ENCODE peak calls at places on chromosomes 1 and 21, in nine cellular contexts. One of them, this sample, is unnamed.

GRCh38 chr1:31760422-31760900 is 3.7 kb downstream of the ADGRB2 start:
- DNase-seq in left ventricle myocardium inferior: no peak
- DNase-seq in A549: peak
- DNase-seq in CD8-positive, alpha-beta memory T cell: no peak
- DNase-seq in uterus: no peak
- DNase-seq in substantia nigra: no peak
- DNase-seq in prostate gland: no peak
- DNase-seq in endothelial cell of umbilical vein: no peak
- DNase-seq in brain microvascular endothelial cell: no peak
- DNase-seq in this sample: no peak

GRCh38 chr21:41903559-41904351 is 24.6 kb upstream of the PRDM15 start:
- DNase-seq in A549: no peak
- DNase-seq in brain microvascular endothelial cell: no peak
- DNase-seq in CD8-positive, alpha-beta memory T cell: no peak
- DNase-seq in prostate gland: no peak
- DNase-seq in uterus: no peak
- DNase-seq in left ventricle myocardium inferior: no peak
- DNase-seq in endothelial cell of umbilical vein: no peak
- DNase-seq in substantia nigra: no peak
- DNase-seq in this sample: no peak

GRCh38 chr1:111412839-111413238 is 14.7 kb downstream of the OVGP1 start:
- DNase-seq in brain microvascular endothelial cell: no peak
- DNase-seq in A549: no peak
- DNase-seq in CD8-positive, alpha-beta memory T cell: no peak
- DNase-seq in left ventricle myocardium inferior: no peak
- DNase-seq in uterus: no peak
- DNase-seq in prostate gland: no peak
- DNase-seq in endothelial cell of umbilical vein: no peak
- DNase-seq in substantia nigra: no peak
- DNase-seq in this sample: no peak

GRCh38 chr1:5890346-5891106 is 101.7 kb downstream of the NPHP4 start:
- DNase-seq in endothelial cell of umbilical vein: no peak
- DNase-seq in A549: no peak
- DNase-seq in CD8-positive, alpha-beta memory T cell: no peak
- DNase-seq in left ventricle myocardium inferior: no peak
- DNase-seq in uterus: no peak
- DNase-seq in prostate gland: no peak
- DNase-seq in brain microvascular endothelial cell: no peak
- DNase-seq in substantia nigra: no peak
- DNase-seq in this sample: no peak

GRCh38 chr1:192066202-192066601 is 92.1 kb upstream of the RGS18 start:
- DNase-seq in substantia nigra: no peak
- DNase-seq in A549: no peak
- DNase-seq in endothelial cell of umbilical vein: no peak
- DNase-seq in CD8-positive, alpha-beta memory T cell: no peak
- DNase-seq in uterus: no peak
- DNase-seq in brain microvascular endothelial cell: no peak
- DNase-seq in left ventricle myocardium inferior: no peak
- DNase-seq in prostate gland: no peak
- DNase-seq in this sample: no peak

GRCh38 chr1:182357177-182357576 is 34.4 kb downstream of the GLUL start:
- DNase-seq in brain microvascular endothelial cell: no peak
- DNase-seq in left ventricle myocardium inferior: no peak
- DNase-seq in prostate gland: no peak
- DNase-seq in endothelial cell of umbilical vein: no peak
- DNase-seq in A549: no peak
- DNase-seq in CD8-positive, alpha-beta memory T cell: no peak
- DNase-seq in uterus: no peak
- DNase-seq in substantia nigra: no peak
- DNase-seq in this sample: no peak

GRCh38 chr1:116111196-116112021 is at the start of gene MAB21L3:
- DNase-seq in uterus: no peak
- DNase-seq in left ventricle myocardium inferior: no peak
- DNase-seq in A549: no peak
- DNase-seq in brain microvascular endothelial cell: no peak
- DNase-seq in prostate gland: peak
- DNase-seq in endothelial cell of umbilical vein: no peak
- DNase-seq in substantia nigra: no peak
- DNase-seq in CD8-positive, alpha-beta memory T cell: no peak
- DNase-seq in this sample: no peak

GRCh38 chr1:35519432-35519831 is 37.8 kb downstream of the KIAA0319L start:
- DNase-seq in prostate gland: no peak
- DNase-seq in substantia nigra: no peak
- DNase-seq in endothelial cell of umbilical vein: no peak
- DNase-seq in CD8-positive, alpha-beta memory T cell: no peak
- DNase-seq in uterus: no peak
- DNase-seq in left ventricle myocardium inferior: no peak
- DNase-seq in A549: no peak
- DNase-seq in brain microvascular endothelial cell: no peak
- DNase-seq in this sample: no peak

DNA sequence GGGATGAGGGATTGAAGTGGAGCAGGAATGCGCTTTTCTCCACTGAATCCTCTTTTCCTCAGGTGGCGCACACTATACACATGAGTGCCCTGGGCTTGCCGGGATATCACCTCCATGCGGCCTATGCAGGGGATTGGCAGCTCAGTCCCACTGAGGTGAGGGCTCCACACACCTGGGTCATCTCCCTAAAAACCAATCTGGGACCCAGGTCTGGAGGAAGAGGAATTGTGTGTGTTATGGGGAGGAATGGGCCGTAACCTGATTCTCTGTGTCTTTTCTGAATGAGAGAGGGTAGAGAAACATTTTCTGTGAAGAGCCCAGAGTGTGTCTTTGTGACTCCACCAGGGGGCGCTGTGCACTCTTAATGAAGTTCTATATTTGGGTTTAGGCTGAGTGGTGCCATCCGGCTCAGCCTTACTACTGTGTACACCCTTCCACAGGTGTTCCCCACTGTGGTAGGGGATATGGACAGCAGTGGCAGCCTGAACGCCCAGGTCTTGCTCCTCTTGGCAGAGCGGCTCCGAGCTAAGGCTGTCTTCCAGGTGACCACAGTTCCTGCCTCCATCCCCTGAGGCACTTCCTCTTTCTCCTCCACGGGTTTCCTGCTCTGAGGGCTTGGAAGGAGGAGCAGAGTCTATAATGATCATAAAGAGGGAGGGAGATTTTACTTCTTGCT is 1.5 kb downstream of the TOMM40L start:
- DNase-seq in substantia nigra: peak
- DNase-seq in CD8-positive, alpha-beta memory T cell: peak
- DNase-seq in prostate gland: peak
- DNase-seq in brain microvascular endothelial cell: peak
- DNase-seq in uterus: peak
- DNase-seq in left ventricle myocardium inferior: peak
- DNase-seq in endothelial cell of umbilical vein: peak
- DNase-seq in A549: peak
- DNase-seq in this sample: no peak
- H3K27ac ChIP-seq in substantia nigra: peak
- H3K27ac ChIP-seq in CD8-positive, alpha-beta memory T cell: no peak
- H3K27ac ChIP-seq in prostate gland: peak
- H3K27ac ChIP-seq in brain microvascular endothelial cell: no peak
- H3K27ac ChIP-seq in uterus: peak
- H3K27ac ChIP-seq in left ventricle myocardium inferior: peak
- H3K27ac ChIP-seq in endothelial cell of umbilical vein: peak
- H3K27ac ChIP-seq in A549: no peak
- H3K27ac ChIP-seq in this sample: no peak

GRCh38 chr1:162234571-162234970 is 142.1 kb downstream of the SPATA46 start:
- DNase-seq in CD8-positive, alpha-beta memory T cell: no peak
- DNase-seq in prostate gland: no peak
- DNase-seq in A549: no peak
- DNase-seq in uterus: no peak
- DNase-seq in left ventricle myocardium inferior: no peak
- DNase-seq in substantia nigra: no peak
- DNase-seq in endothelial cell of umbilical vein: no peak
- DNase-seq in brain microvascular endothelial cell: no peak
- DNase-seq in this sample: no peak

GRCh38 chr1:162233937-162234336 is 142.7 kb downstream of the SPATA46 start:
- DNase-seq in uterus: no peak
- DNase-seq in brain microvascular endothelial cell: no peak
- DNase-seq in A549: no peak
- DNase-seq in left ventricle myocardium inferior: no peak
- DNase-seq in substantia nigra: no peak
- DNase-seq in endothelial cell of umbilical vein: no peak
- DNase-seq in prostate gland: no peak
- DNase-seq in CD8-positive, alpha-beta memory T cell: no peak
- DNase-seq in this sample: no peak

GRCh38 chr1:162236622-162237021 is 140.0 kb downstream of the SPATA46 start:
- DNase-seq in brain microvascular endothelial cell: no peak
- DNase-seq in uterus: no peak
- DNase-seq in endothelial cell of umbilical vein: no peak
- DNase-seq in left ventricle myocardium inferior: no peak
- DNase-seq in A549: no peak
- DNase-seq in CD8-positive, alpha-beta memory T cell: no peak
- DNase-seq in prostate gland: no peak
- DNase-seq in substantia nigra: no peak
- DNase-seq in this sample: no peak

GRCh38 chr1:162235261-162235780 is 141.3 kb downstream of the SPATA46 start:
- DNase-seq in uterus: no peak
- DNase-seq in endothelial cell of umbilical vein: no peak
- DNase-seq in CD8-positive, alpha-beta memory T cell: no peak
- DNase-seq in left ventricle myocardium inferior: no peak
- DNase-seq in A549: no peak
- DNase-seq in brain microvascular endothelial cell: no peak
- DNase-seq in prostate gland: no peak
- DNase-seq in substantia nigra: no peak
- DNase-seq in this sample: no peak

GRCh38 chr1:162236201-162236600 is 140.5 kb downstream of the SPATA46 start:
- DNase-seq in brain microvascular endothelial cell: no peak
- DNase-seq in endothelial cell of umbilical vein: no peak
- DNase-seq in uterus: no peak
- DNase-seq in left ventricle myocardium inferior: no peak
- DNase-seq in prostate gland: no peak
- DNase-seq in A549: no peak
- DNase-seq in substantia nigra: no peak
- DNase-seq in CD8-positive, alpha-beta memory T cell: no peak
- DNase-seq in this sample: no peak
- H3K27ac ChIP-seq in brain microvascular endothelial cell: no peak
- H3K27ac ChIP-seq in endothelial cell of umbilical vein: no peak
- H3K27ac ChIP-seq in uterus: no peak
- H3K27ac ChIP-seq in left ventricle myocardium inferior: no peak
- H3K27ac ChIP-seq in prostate gland: no peak
- H3K27ac ChIP-seq in A549: no peak
- H3K27ac ChIP-seq in substantia nigra: no peak
- H3K27ac ChIP-seq in CD8-positive, alpha-beta memory T cell: no peak
- H3K27ac ChIP-seq in this sample: no peak

DNA sequence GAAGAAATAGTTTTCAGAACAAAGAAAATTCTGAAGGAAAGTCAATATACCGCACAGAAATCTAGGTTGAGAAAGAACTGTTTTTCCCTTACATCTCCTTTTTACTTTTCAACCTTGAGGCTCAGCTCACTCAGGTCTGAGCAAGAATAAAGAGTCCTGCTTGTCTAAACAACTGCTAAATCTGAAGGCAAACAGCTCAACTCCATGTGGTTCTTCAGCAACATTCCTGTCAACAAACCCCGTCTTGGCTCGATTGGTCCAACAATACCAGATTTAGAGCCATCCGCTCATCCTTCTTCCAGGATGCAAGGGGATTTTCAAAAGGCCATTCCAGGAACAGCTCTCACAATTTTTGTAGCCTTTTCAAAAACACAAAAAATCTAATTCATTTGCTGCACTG is 119.8 kb downstream of the HLCS start:
- DNase-seq in endothelial cell of umbilical vein: no peak
- DNase-seq in A549: no peak
- DNase-seq in uterus: no peak
- DNase-seq in substantia nigra: no peak
- DNase-seq in left ventricle myocardium inferior: no peak
- DNase-seq in brain microvascular endothelial cell: no peak
- DNase-seq in prostate gland: peak
- DNase-seq in CD8-positive, alpha-beta memory T cell: no peak
- DNase-seq in this sample: no peak
- H3K27ac ChIP-seq in endothelial cell of umbilical vein: peak
- H3K27ac ChIP-seq in A549: peak
- H3K27ac ChIP-seq in uterus: no peak
- H3K27ac ChIP-seq in substantia nigra: no peak
- H3K27ac ChIP-seq in left ventricle myocardium inferior: no peak
- H3K27ac ChIP-seq in brain microvascular endothelial cell: peak
- H3K27ac ChIP-seq in prostate gland: peak
- H3K27ac ChIP-seq in CD8-positive, alpha-beta memory T cell: no peak
- H3K27ac ChIP-seq in this sample: no peak

GRCh38 chr1:203287109-203287893 is 18.0 kb upstream of the BTG2 start:
- DNase-seq in CD8-positive, alpha-beta memory T cell: peak
- DNase-seq in substantia nigra: no peak
- DNase-seq in prostate gland: no peak
- DNase-seq in left ventricle myocardium inferior: peak
- DNase-seq in A549: no peak
- DNase-seq in brain microvascular endothelial cell: no peak
- DNase-seq in uterus: no peak
- DNase-seq in endothelial cell of umbilical vein: peak
- DNase-seq in this sample: peak

GRCh38 chr1:203289281-203289981 is 15.9 kb upstream of the BTG2 start:
- DNase-seq in brain microvascular endothelial cell: no peak
- DNase-seq in A549: no peak
- DNase-seq in uterus: no peak
- DNase-seq in substantia nigra: no peak
- DNase-seq in left ventricle myocardium inferior: no peak
- DNase-seq in prostate gland: no peak
- DNase-seq in CD8-positive, alpha-beta memory T cell: peak
- DNase-seq in endothelial cell of umbilical vein: no peak
- DNase-seq in this sample: no peak

GRCh38 chr1:203286161-203286984 is 18.9 kb upstream of the BTG2 start:
- DNase-seq in left ventricle myocardium inferior: no peak
- DNase-seq in prostate gland: no peak
- DNase-seq in brain microvascular endothelial cell: no peak
- DNase-seq in substantia nigra: no peak
- DNase-seq in A549: no peak
- DNase-seq in CD8-positive, alpha-beta memory T cell: no peak
- DNase-seq in uterus: no peak
- DNase-seq in endothelial cell of umbilical vein: peak
- DNase-seq in this sample: no peak

GRCh38 chr1:203288351-203288894 is 16.9 kb upstream of the BTG2 start:
- DNase-seq in substantia nigra: no peak
- DNase-seq in brain microvascular endothelial cell: no peak
- DNase-seq in prostate gland: no peak
- DNase-seq in endothelial cell of umbilical vein: no peak
- DNase-seq in left ventricle myocardium inferior: no peak
- DNase-seq in A549: no peak
- DNase-seq in uterus: no peak
- DNase-seq in CD8-positive, alpha-beta memory T cell: no peak
- DNase-seq in this sample: no peak

DNA sequence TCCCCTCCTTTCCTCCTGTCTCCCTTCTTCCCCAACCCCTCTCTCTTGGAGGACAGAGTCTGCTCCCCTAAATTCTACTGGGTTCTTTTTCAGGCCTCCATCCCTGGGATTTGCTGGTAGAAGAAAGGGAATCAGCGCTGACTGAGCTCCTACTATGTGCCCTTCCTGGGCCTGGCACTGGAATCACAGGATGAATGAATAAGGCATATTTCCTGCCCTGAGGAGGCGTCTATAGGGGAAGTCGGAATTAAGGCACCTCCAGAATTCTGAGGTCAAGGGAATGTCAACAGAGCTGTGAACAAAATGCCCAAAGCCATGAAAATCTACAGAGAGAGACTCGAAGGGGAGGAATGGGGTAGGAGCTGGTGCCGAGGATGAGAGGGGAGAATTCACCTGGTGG is 17.4 kb upstream of the BTG2 start:
- DNase-seq in brain microvascular endothelial cell: no peak
- DNase-seq in CD8-positive, alpha-beta memory T cell: no peak
- DNase-seq in substantia nigra: no peak
- DNase-seq in left ventricle myocardium inferior: no peak
- DNase-seq in endothelial cell of umbilical vein: no peak
- DNase-seq in uterus: no peak
- DNase-seq in prostate gland: no peak
- DNase-seq in A549: no peak
- DNase-seq in this sample: no peak
- H3K27ac ChIP-seq in brain microvascular endothelial cell: no peak
- H3K27ac ChIP-seq in CD8-positive, alpha-beta memory T cell: peak
- H3K27ac ChIP-seq in substantia nigra: peak
- H3K27ac ChIP-seq in left ventricle myocardium inferior: peak
- H3K27ac ChIP-seq in endothelial cell of umbilical vein: no peak
- H3K27ac ChIP-seq in uterus: peak
- H3K27ac ChIP-seq in prostate gland: peak
- H3K27ac ChIP-seq in A549: no peak
- H3K27ac ChIP-seq in this sample: peak

GRCh38 chr1:244060691-244061090 is 9.6 kb downstream of the ZBTB18 start:
- DNase-seq in endothelial cell of umbilical vein: no peak
- DNase-seq in CD8-positive, alpha-beta memory T cell: no peak
- DNase-seq in prostate gland: no peak
- DNase-seq in left ventricle myocardium inferior: no peak
- DNase-seq in substantia nigra: no peak
- DNase-seq in uterus: no peak
- DNase-seq in A549: no peak
- DNase-seq in brain microvascular endothelial cell: no peak
- DNase-seq in this sample: no peak
- H3K27ac ChIP-seq in endothelial cell of umbilical vein: no peak
- H3K27ac ChIP-seq in CD8-positive, alpha-beta memory T cell: no peak
- H3K27ac ChIP-seq in prostate gland: no peak
- H3K27ac ChIP-seq in left ventricle myocardium inferior: no peak
- H3K27ac ChIP-seq in substantia nigra: no peak
- H3K27ac ChIP-seq in uterus: no peak
- H3K27ac ChIP-seq in A549: no peak
- H3K27ac ChIP-seq in brain microvascular endothelial cell: no peak
- H3K27ac ChIP-seq in this sample: no peak

This sample was measured in caudate nucleus.